ENCODE peak calls at places on chromosome 21, in ten cellular contexts. One of them, this sample, is unnamed.

GRCh38 chr21:39126486-39126806 is 56.8 kb downstream of the PSMG1 start:
- DNase-seq in fibroblast of lung: no peak
- DNase-seq in NB4: no peak
- DNase-seq in K562: no peak
- DNase-seq in stomach: no peak
- DNase-seq in HCT116: no peak
- DNase-seq in fibroblast of pulmonary artery: no peak
- DNase-seq in GM23338: peak
- DNase-seq in lower leg skin: no peak
- DNase-seq in cardiac fibroblast: no peak
- DNase-seq in this sample: no peak

GRCh38 chr21:17834639-17835354 is 15.6 kb upstream of the C21orf91 start:
- DNase-seq in fibroblast of lung: no peak
- DNase-seq in NB4: no peak
- DNase-seq in K562: no peak
- DNase-seq in stomach: no peak
- DNase-seq in HCT116: no peak
- DNase-seq in fibroblast of pulmonary artery: no peak
- DNase-seq in GM23338: no peak
- DNase-seq in lower leg skin: no peak
- DNase-seq in cardiac fibroblast: no peak
- DNase-seq in this sample: no peak

GRCh38 chr21:45865106-45865835 is 116.3 kb upstream of the COL6A1 start:
- DNase-seq in fibroblast of lung: peak
- DNase-seq in NB4: no peak
- DNase-seq in K562: no peak
- DNase-seq in stomach: no peak
- DNase-seq in HCT116: no peak
- DNase-seq in fibroblast of pulmonary artery: peak
- DNase-seq in GM23338: no peak
- DNase-seq in lower leg skin: no peak
- DNase-seq in cardiac fibroblast: peak
- DNase-seq in this sample: peak

GRCh38 chr21:42655797-42656770 is 2.7 kb downstream of the PDE9A start:
- DNase-seq in fibroblast of lung: no peak
- DNase-seq in NB4: no peak
- DNase-seq in K562: no peak
- DNase-seq in stomach: no peak
- DNase-seq in HCT116: no peak
- DNase-seq in fibroblast of pulmonary artery: no peak
- DNase-seq in GM23338: peak
- DNase-seq in lower leg skin: no peak
- DNase-seq in cardiac fibroblast: no peak
- DNase-seq in this sample: no peak

GRCh38 chr21:29538115-29538514 is 239.4 kb downstream of the BACH1 start:
- DNase-seq in fibroblast of lung: peak
- DNase-seq in NB4: no peak
- DNase-seq in K562: no peak
- DNase-seq in stomach: no peak
- DNase-seq in HCT116: no peak
- DNase-seq in fibroblast of pulmonary artery: peak
- DNase-seq in GM23338: no peak
- DNase-seq in lower leg skin: no peak
- DNase-seq in cardiac fibroblast: peak
- DNase-seq in this sample: peak

GRCh38 chr21:39385299-39386145 is 36.6 kb upstream of the HMGN1 start:
- DNase-seq in fibroblast of lung: peak
- DNase-seq in NB4: peak
- DNase-seq in K562: no peak
- DNase-seq in stomach: peak
- DNase-seq in HCT116: no peak
- DNase-seq in fibroblast of pulmonary artery: peak
- DNase-seq in GM23338: no peak
- DNase-seq in lower leg skin: peak
- DNase-seq in cardiac fibroblast: peak
- DNase-seq in this sample: peak

GRCh38 chr21:34935452-34935851 is 113.7 kb downstream of the RUNX1 start:
- DNase-seq in fibroblast of lung: peak
- DNase-seq in NB4: no peak
- DNase-seq in K562: no peak
- DNase-seq in stomach: no peak
- DNase-seq in HCT116: no peak
- DNase-seq in fibroblast of pulmonary artery: no peak
- DNase-seq in GM23338: no peak
- DNase-seq in lower leg skin: no peak
- DNase-seq in cardiac fibroblast: no peak
- DNase-seq in this sample: no peak

GRCh38 chr21:28714795-28715464 is 277.7 kb downstream of the LTN1 start:
- DNase-seq in fibroblast of lung: peak
- DNase-seq in NB4: no peak
- DNase-seq in K562: no peak
- DNase-seq in stomach: no peak
- DNase-seq in HCT116: no peak
- DNase-seq in fibroblast of pulmonary artery: peak
- DNase-seq in GM23338: no peak
- DNase-seq in lower leg skin: no peak
- DNase-seq in cardiac fibroblast: peak
- DNase-seq in this sample: peak

DNA sequence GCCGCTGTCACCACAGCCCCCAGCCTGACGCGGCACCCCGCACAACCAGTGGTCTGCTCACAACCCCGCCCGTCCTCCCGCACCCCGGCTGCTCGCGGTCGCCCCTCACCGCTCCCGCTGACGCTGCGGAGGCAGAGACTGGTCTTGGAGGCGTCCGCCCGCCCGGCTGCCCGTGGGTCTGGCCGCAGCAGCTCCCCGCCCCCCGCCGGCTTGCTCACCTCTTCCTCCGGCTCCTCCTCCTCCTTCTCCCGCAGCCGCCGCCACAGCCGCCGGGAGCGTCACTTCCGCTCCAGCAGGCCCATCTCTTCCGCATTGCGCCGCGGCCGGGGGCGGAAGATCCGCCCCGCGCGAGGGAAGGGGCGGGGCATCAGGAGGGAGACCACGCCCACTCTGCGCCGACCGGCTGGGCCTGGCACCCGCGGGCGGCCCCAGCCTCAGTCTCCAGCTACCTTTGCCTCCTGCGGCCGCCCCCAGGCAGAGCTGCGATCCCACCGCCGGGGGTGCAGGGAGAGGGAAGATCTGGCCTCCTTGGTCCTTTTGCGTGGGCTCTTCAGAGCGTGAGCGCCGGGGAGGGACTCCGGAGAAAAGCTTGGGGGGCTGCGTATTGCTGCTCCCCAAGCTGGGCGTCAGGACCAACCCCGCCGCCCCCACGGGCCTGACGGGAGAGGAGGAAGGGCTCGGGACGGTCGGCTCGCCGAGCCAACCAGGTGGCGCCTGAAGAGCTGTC is at the start of gene SYNJ1:
- DNase-seq in fibroblast of lung: peak
- DNase-seq in NB4: peak
- DNase-seq in K562: peak
- DNase-seq in stomach: peak
- DNase-seq in HCT116: peak
- DNase-seq in fibroblast of pulmonary artery: peak
- DNase-seq in GM23338: peak
- DNase-seq in lower leg skin: peak
- DNase-seq in cardiac fibroblast: peak
- DNase-seq in this sample: peak
- TF ChIP-seq CTCF in fibroblast of lung: no peak
- TF ChIP-seq CTCF in NB4: no peak
- TF ChIP-seq CTCF in K562: no peak
- TF ChIP-seq CTCF in stomach: no peak
- TF ChIP-seq CTCF in HCT116: no peak
- TF ChIP-seq CTCF in fibroblast of pulmonary artery: no peak
- TF ChIP-seq CTCF in GM23338: no peak
- TF ChIP-seq CTCF in lower leg skin: no peak
- TF ChIP-seq CTCF in cardiac fibroblast: no peak
- TF ChIP-seq CTCF in this sample: no peak

DNA sequence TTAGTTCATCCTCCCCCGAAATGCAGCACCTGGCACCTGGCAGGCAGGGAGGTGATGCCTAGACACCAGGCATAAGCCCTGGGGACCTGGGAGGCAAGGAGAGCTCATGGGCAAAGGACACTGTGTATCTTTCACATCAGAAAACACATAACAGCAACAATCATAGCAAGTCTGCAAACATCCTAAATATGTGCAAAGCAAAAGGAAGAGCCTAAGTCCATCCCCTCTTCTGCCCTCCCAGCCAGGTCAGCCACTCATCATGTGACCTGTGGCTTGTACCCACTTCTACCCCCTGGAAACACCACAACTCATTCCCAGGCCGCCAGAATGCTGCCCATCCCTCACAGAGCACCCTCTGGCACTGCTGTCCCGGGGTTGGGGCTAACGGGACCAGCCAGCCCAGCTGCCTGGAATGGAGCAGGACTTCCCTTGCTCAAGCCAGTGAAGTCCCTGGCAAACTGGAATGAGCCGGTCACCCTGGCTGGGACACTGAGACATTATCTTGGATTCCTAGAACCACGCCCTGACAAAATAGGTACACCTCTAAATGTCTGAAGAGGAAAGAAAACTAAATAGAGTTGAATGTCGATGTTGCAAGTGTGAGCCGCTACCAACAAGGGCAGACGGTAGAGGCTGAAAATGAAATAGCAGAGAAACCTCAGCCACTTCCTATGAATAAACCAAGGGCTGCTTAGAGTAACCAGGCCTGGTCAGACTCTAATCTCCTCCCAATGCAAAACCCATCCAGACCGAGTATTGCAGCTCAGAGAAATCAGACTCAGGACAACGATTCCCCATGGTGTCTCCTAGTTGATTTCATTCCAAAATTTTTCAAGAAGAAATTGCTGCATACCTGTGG is 29.4 kb downstream of the TMPRSS2 start:
- DNase-seq in fibroblast of lung: no peak
- DNase-seq in NB4: no peak
- DNase-seq in K562: no peak
- DNase-seq in stomach: no peak
- DNase-seq in HCT116: no peak
- DNase-seq in fibroblast of pulmonary artery: no peak
- DNase-seq in GM23338: peak
- DNase-seq in lower leg skin: no peak
- DNase-seq in cardiac fibroblast: no peak
- DNase-seq in this sample: no peak
- H3K4me3 ChIP-seq in fibroblast of lung: no peak
- H3K4me3 ChIP-seq in NB4: no peak
- H3K4me3 ChIP-seq in K562: no peak
- H3K4me3 ChIP-seq in stomach: no peak
- H3K4me3 ChIP-seq in HCT116: no peak
- H3K4me3 ChIP-seq in fibroblast of pulmonary artery: no peak
- H3K4me3 ChIP-seq in GM23338: peak
- H3K4me3 ChIP-seq in lower leg skin: no peak
- H3K4me3 ChIP-seq in cardiac fibroblast: no peak
- H3K4me3 ChIP-seq in this sample: no peak

DNA sequence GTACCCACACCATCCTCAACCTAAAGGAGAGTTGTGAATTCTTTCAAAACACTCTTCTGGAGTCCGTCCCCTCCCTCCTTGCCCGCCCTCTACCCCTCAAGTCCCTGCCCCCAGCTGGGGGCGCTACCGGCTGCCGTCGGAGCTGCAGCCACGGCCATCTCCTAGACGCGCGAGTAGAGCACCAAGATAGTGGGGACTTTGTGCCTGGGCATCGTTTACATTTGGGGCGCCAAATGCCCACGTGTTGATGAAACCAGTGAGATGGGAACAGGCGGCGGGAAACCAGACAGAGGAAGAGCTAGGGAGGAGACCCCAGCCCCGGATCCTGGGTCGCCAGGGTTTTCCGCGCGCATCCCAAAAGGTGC is 647 bp upstream of the OLIG2 start:
- DNase-seq in fibroblast of lung: no peak
- DNase-seq in NB4: peak
- DNase-seq in K562: no peak
- DNase-seq in stomach: no peak
- DNase-seq in HCT116: no peak
- DNase-seq in fibroblast of pulmonary artery: no peak
- DNase-seq in GM23338: peak
- DNase-seq in lower leg skin: no peak
- DNase-seq in cardiac fibroblast: no peak
- DNase-seq in this sample: no peak
- TF ChIP-seq CTCF in fibroblast of lung: no peak
- TF ChIP-seq CTCF in NB4: peak
- TF ChIP-seq CTCF in K562: no peak
- TF ChIP-seq CTCF in stomach: no peak
- TF ChIP-seq CTCF in HCT116: no peak
- TF ChIP-seq CTCF in fibroblast of pulmonary artery: no peak
- TF ChIP-seq CTCF in GM23338: peak
- TF ChIP-seq CTCF in lower leg skin: no peak
- TF ChIP-seq CTCF in cardiac fibroblast: no peak
- TF ChIP-seq CTCF in this sample: no peak

GRCh38 chr21:16589046-16589445 is 859.3 kb downstream of the USP25 start:
- DNase-seq in fibroblast of lung: peak
- DNase-seq in NB4: no peak
- DNase-seq in K562: no peak
- DNase-seq in stomach: no peak
- DNase-seq in HCT116: no peak
- DNase-seq in fibroblast of pulmonary artery: no peak
- DNase-seq in GM23338: no peak
- DNase-seq in lower leg skin: no peak
- DNase-seq in cardiac fibroblast: no peak
- DNase-seq in this sample: no peak

GRCh38 chr21:16590186-16590585 is 860.4 kb downstream of the USP25 start:
- DNase-seq in fibroblast of lung: no peak
- DNase-seq in NB4: no peak
- DNase-seq in K562: no peak
- DNase-seq in stomach: no peak
- DNase-seq in HCT116: no peak
- DNase-seq in fibroblast of pulmonary artery: no peak
- DNase-seq in GM23338: no peak
- DNase-seq in lower leg skin: no peak
- DNase-seq in cardiac fibroblast: no peak
- DNase-seq in this sample: no peak

GRCh38 chr21:16592399-16592798 is 862.6 kb downstream of the USP25 start:
- DNase-seq in fibroblast of lung: peak
- DNase-seq in NB4: no peak
- DNase-seq in K562: no peak
- DNase-seq in stomach: no peak
- DNase-seq in HCT116: no peak
- DNase-seq in fibroblast of pulmonary artery: no peak
- DNase-seq in GM23338: no peak
- DNase-seq in lower leg skin: no peak
- DNase-seq in cardiac fibroblast: no peak
- DNase-seq in this sample: no peak

GRCh38 chr21:16589499-16589898 is 859.7 kb downstream of the USP25 start:
- DNase-seq in fibroblast of lung: no peak
- DNase-seq in NB4: no peak
- DNase-seq in K562: no peak
- DNase-seq in stomach: no peak
- DNase-seq in HCT116: no peak
- DNase-seq in fibroblast of pulmonary artery: no peak
- DNase-seq in GM23338: no peak
- DNase-seq in lower leg skin: no peak
- DNase-seq in cardiac fibroblast: no peak
- DNase-seq in this sample: no peak

DNA sequence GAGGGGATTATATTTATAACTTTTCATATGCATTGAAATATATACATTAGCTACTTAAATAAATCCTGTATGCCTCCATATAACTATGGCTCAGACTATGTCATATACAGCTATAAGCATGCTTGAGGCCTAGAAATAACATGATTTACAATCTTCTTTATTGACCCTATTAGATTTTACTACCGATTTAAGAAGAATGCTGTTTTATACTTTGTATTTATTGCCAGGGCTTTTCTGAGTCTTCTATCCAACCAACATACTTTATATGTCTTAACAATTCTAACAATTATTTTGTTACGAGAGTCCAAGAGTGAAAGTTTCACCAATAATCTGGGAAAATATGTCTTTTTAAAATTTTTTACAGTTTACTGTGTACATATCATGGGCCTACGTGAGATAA is 860.9 kb downstream of the USP25 start:
- DNase-seq in fibroblast of lung: no peak
- DNase-seq in NB4: no peak
- DNase-seq in K562: no peak
- DNase-seq in stomach: no peak
- DNase-seq in HCT116: no peak
- DNase-seq in fibroblast of pulmonary artery: no peak
- DNase-seq in GM23338: no peak
- DNase-seq in lower leg skin: no peak
- DNase-seq in cardiac fibroblast: no peak
- DNase-seq in this sample: no peak
- H3K4me3 ChIP-seq in fibroblast of lung: no peak
- H3K4me3 ChIP-seq in NB4: no peak
- H3K4me3 ChIP-seq in K562: no peak
- H3K4me3 ChIP-seq in stomach: no peak
- H3K4me3 ChIP-seq in HCT116: no peak
- H3K4me3 ChIP-seq in fibroblast of pulmonary artery: no peak
- H3K4me3 ChIP-seq in GM23338: no peak
- H3K4me3 ChIP-seq in lower leg skin: no peak
- H3K4me3 ChIP-seq in cardiac fibroblast: no peak
- H3K4me3 ChIP-seq in this sample: no peak

This sample was measured in AG10803.